ENCODE peak calls at places on chromosomes 16 and 17, in four cellular contexts. One of them, this sample, is unnamed.

GRCh38 chr16:50667497-50668367 is 13.4 kb downstream of the SNX20 start:
- DNase-seq in tibial artery: no peak
- DNase-seq in ascending aorta: no peak
- DNase-seq in neural progenitor cell: no peak
- DNase-seq in this sample: no peak

GRCh38 chr17:67096609-67097008 is 52.3 kb downstream of the CACNG1 start:
- DNase-seq in tibial artery: no peak
- DNase-seq in ascending aorta: no peak
- DNase-seq in neural progenitor cell: no peak
- DNase-seq in this sample: no peak

GRCh38 chr17:51833045-51833444 is 325.5 kb downstream of the CA10 start:
- DNase-seq in ascending aorta: no peak
- DNase-seq in tibial artery: no peak
- DNase-seq in neural progenitor cell: peak
- DNase-seq in this sample: no peak

GRCh38 chr17:63082273-63082861 is 116.3 kb downstream of the TANC2 start:
- DNase-seq in tibial artery: no peak
- DNase-seq in neural progenitor cell: no peak
- DNase-seq in ascending aorta: no peak
- DNase-seq in this sample: no peak

GRCh38 chr17:42748202-42748905 is 3.5 kb upstream of the EZH1 start:
- DNase-seq in ascending aorta: no peak
- DNase-seq in neural progenitor cell: no peak
- DNase-seq in tibial artery: no peak
- DNase-seq in this sample: no peak

GRCh38 chr17:31535581-31535981 is 144.1 kb downstream of the RAB11FIP4 start:
- DNase-seq in tibial artery: no peak
- DNase-seq in ascending aorta: no peak
- DNase-seq in neural progenitor cell: no peak
- DNase-seq in this sample: no peak

GRCh38 chr17:32160526-32160925 is 18.2 kb downstream of the RHOT1 start:
- DNase-seq in ascending aorta: no peak
- DNase-seq in tibial artery: no peak
- DNase-seq in neural progenitor cell: no peak
- DNase-seq in this sample: no peak

GRCh38 chr17:77884019-77884418 is 74.5 kb upstream of the TNRC6C start:
- DNase-seq in tibial artery: no peak
- DNase-seq in ascending aorta: no peak
- DNase-seq in neural progenitor cell: peak
- DNase-seq in this sample: no peak

GRCh38 chr16:67030221-67030962 is 1.4 kb downstream of the CBFB start:
- DNase-seq in tibial artery: peak
- DNase-seq in neural progenitor cell: no peak
- DNase-seq in ascending aorta: peak
- DNase-seq in this sample: no peak

GRCh38 chr17:50056217-50056960 is 479 bp downstream of the ITGA3 start:
- DNase-seq in tibial artery: no peak
- DNase-seq in ascending aorta: peak
- DNase-seq in neural progenitor cell: peak
- DNase-seq in this sample: no peak

GRCh38 chr16:22417019-22417418 is 42.6 kb upstream of the CDR2 start:
- DNase-seq in neural progenitor cell: no peak
- DNase-seq in tibial artery: no peak
- DNase-seq in ascending aorta: no peak
- DNase-seq in this sample: no peak

GRCh38 chr17:1907818-1908698 is 78.3 kb downstream of the RPA1 start:
- DNase-seq in neural progenitor cell: peak
- DNase-seq in ascending aorta: no peak
- DNase-seq in tibial artery: no peak
- DNase-seq in this sample: no peak

GRCh38 chr17:41530062-41531048 is 2.2 kb upstream of the KRT19 start:
- DNase-seq in neural progenitor cell: no peak
- DNase-seq in tibial artery: no peak
- DNase-seq in ascending aorta: no peak
- DNase-seq in this sample: peak

GRCh38 chr17:77613181-77613580 is 345.3 kb upstream of the TNRC6C start:
- DNase-seq in ascending aorta: peak
- DNase-seq in neural progenitor cell: no peak
- DNase-seq in tibial artery: peak
- DNase-seq in this sample: no peak

GRCh38 chr17:30449480-30449879 is 27.7 kb upstream of the GOSR1 start:
- DNase-seq in tibial artery: peak
- DNase-seq in ascending aorta: no peak
- DNase-seq in neural progenitor cell: no peak
- DNase-seq in this sample: no peak

GRCh38 chr16:51465026-51465425 is 314.0 kb upstream of the SALL1 start:
- DNase-seq in ascending aorta: no peak
- DNase-seq in neural progenitor cell: no peak
- DNase-seq in tibial artery: no peak
- DNase-seq in this sample: no peak

GRCh38 chr16:30180741-30181140 is 2.7 kb upstream of the CORO1A start:
- DNase-seq in neural progenitor cell: no peak
- DNase-seq in tibial artery: no peak
- DNase-seq in ascending aorta: no peak
- DNase-seq in this sample: no peak

GRCh38 chr17:44030482-44030881 is 15.7 kb upstream of the TMEM101 start:
- DNase-seq in ascending aorta: no peak
- DNase-seq in tibial artery: no peak
- DNase-seq in neural progenitor cell: no peak
- DNase-seq in this sample: no peak

GRCh38 chr16:29877266-29877961 is 14.4 kb upstream of the CDIPT start:
- DNase-seq in tibial artery: no peak
- DNase-seq in ascending aorta: no peak
- DNase-seq in neural progenitor cell: peak
- DNase-seq in this sample: no peak

GRCh38 chr16:78815713-78816112 is 716.3 kb downstream of the WWOX start:
- DNase-seq in ascending aorta: no peak
- DNase-seq in tibial artery: no peak
- DNase-seq in neural progenitor cell: no peak
- DNase-seq in this sample: no peak

GRCh38 chr17:28758411-28759121 is 14.8 kb downstream of the TRAF4 start:
- DNase-seq in neural progenitor cell: no peak
- DNase-seq in ascending aorta: no peak
- DNase-seq in tibial artery: peak
- DNase-seq in this sample: no peak

GRCh38 chr16:77874347-77874746 is 86.0 kb downstream of the VAT1L start:
- DNase-seq in tibial artery: no peak
- DNase-seq in ascending aorta: no peak
- DNase-seq in neural progenitor cell: no peak
- DNase-seq in this sample: no peak

GRCh38 chr17:16428098-16428882 is 12.9 kb downstream of the TRPV2 start:
- DNase-seq in ascending aorta: no peak
- DNase-seq in neural progenitor cell: peak
- DNase-seq in tibial artery: no peak
- DNase-seq in this sample: no peak

GRCh38 chr17:42111901-42112551 is 488 bp downstream of the DHX58 start:
- DNase-seq in ascending aorta: no peak
- DNase-seq in neural progenitor cell: no peak
- DNase-seq in tibial artery: peak
- DNase-seq in this sample: no peak

GRCh38 chr17:68431661-68432071 is 25.6 kb downstream of the WIPI1 start:
- DNase-seq in neural progenitor cell: peak
- DNase-seq in ascending aorta: no peak
- DNase-seq in tibial artery: peak
- DNase-seq in this sample: no peak

GRCh38 chr16:10136916-10137315 is 45.3 kb downstream of the GRIN2A start:
- DNase-seq in tibial artery: no peak
- DNase-seq in neural progenitor cell: peak
- DNase-seq in ascending aorta: no peak
- DNase-seq in this sample: no peak

GRCh38 chr17:66945451-66945850 is 19.1 kb upstream of the CACNG4 start:
- DNase-seq in tibial artery: no peak
- DNase-seq in neural progenitor cell: no peak
- DNase-seq in ascending aorta: no peak
- DNase-seq in this sample: peak

GRCh38 chr16:56228476-56228875 is 37.2 kb downstream of the GNAO1 start:
- DNase-seq in neural progenitor cell: no peak
- DNase-seq in tibial artery: no peak
- DNase-seq in ascending aorta: no peak
- DNase-seq in this sample: no peak

GRCh38 chr17:17018612-17019429 is 23.4 kb upstream of the MPRIP start:
- DNase-seq in neural progenitor cell: no peak
- DNase-seq in ascending aorta: no peak
- DNase-seq in tibial artery: no peak
- DNase-seq in this sample: no peak

GRCh38 chr17:7886227-7887037 is 2.2 kb upstream of the CHD3 start:
- DNase-seq in neural progenitor cell: peak
- DNase-seq in ascending aorta: no peak
- DNase-seq in tibial artery: no peak
- DNase-seq in this sample: no peak
- TF ChIP-seq CTCF in neural progenitor cell: peak
- TF ChIP-seq CTCF in ascending aorta: no peak
- TF ChIP-seq CTCF in tibial artery: no peak
- TF ChIP-seq CTCF in this sample: no peak

GRCh38 chr16:85978291-85978775 is 79.4 kb downstream of the IRF8 start:
- DNase-seq in neural progenitor cell: no peak
- DNase-seq in ascending aorta: no peak
- DNase-seq in tibial artery: no peak
- DNase-seq in this sample: no peak

GRCh38 chr16:85980686-85981085 is 81.7 kb downstream of the IRF8 start:
- DNase-seq in tibial artery: no peak
- DNase-seq in ascending aorta: no peak
- DNase-seq in neural progenitor cell: no peak
- DNase-seq in this sample: no peak

GRCh38 chr16:85981826-85982562 is 83.0 kb downstream of the IRF8 start:
- DNase-seq in tibial artery: no peak
- DNase-seq in ascending aorta: no peak
- DNase-seq in neural progenitor cell: peak
- DNase-seq in this sample: no peak

GRCh38 chr16:85978976-85979375 is 80.0 kb downstream of the IRF8 start:
- DNase-seq in ascending aorta: no peak
- DNase-seq in neural progenitor cell: no peak
- DNase-seq in tibial artery: no peak
- DNase-seq in this sample: no peak

GRCh38 chr16:85979605-85980004 is 80.6 kb downstream of the IRF8 start:
- DNase-seq in ascending aorta: no peak
- DNase-seq in neural progenitor cell: no peak
- DNase-seq in tibial artery: no peak
- DNase-seq in this sample: no peak
- TF ChIP-seq CTCF in ascending aorta: no peak
- TF ChIP-seq CTCF in neural progenitor cell: peak
- TF ChIP-seq CTCF in tibial artery: no peak
- TF ChIP-seq CTCF in this sample: no peak

GRCh38 chr16:58638148-58639036 is 8.8 kb upstream of the CNOT1 start:
- DNase-seq in neural progenitor cell: peak
- DNase-seq in ascending aorta: no peak
- DNase-seq in tibial artery: peak
- DNase-seq in this sample: no peak
- TF ChIP-seq CTCF in neural progenitor cell: peak
- TF ChIP-seq CTCF in ascending aorta: peak
- TF ChIP-seq CTCF in tibial artery: peak
- TF ChIP-seq CTCF in this sample: no peak

DNA sequence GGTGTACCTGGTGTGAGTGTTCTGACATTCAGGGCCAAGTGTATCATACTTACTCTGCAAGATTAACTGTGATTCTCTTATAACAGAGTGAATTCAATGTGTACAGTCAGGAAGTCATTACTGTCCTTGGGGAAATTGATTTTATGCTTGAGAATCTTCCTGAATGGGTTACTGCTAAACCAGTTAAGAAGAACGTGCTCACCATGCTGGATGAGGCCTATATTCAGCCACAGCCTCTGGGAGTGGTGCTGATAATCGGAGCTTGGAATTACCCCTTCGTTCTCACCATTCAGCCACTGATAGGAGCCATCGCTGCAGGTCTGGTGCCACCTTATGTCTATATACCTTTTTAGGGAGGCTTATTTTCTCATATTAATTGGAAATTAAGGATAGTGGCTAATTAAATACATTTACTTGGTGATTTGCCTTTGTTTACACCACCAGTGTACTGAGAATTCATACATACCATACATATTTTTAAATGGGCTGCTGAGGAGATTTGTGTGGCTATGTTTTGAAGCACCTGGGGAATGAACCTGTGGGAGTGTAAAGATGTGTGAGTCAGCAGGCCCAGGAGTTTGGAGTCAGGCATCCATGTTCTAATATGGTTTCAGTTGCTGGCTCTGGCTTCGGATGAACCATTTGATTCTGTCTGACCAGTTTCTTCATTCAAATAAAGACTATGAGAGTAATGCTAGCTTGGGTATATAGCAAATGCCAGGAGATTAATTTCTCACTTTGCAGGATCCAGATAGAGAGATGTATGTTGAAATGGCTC is 3.1 kb downstream of the ALDH3A2 start:
- DNase-seq in neural progenitor cell: no peak
- DNase-seq in tibial artery: no peak
- DNase-seq in ascending aorta: no peak
- DNase-seq in this sample: no peak
- TF ChIP-seq CTCF in neural progenitor cell: no peak
- TF ChIP-seq CTCF in tibial artery: no peak
- TF ChIP-seq CTCF in ascending aorta: no peak
- TF ChIP-seq CTCF in this sample: no peak

GRCh38 chr16:31298958-31299357 is 39.2 kb downstream of the ITGAM start:
- DNase-seq in tibial artery: no peak
- DNase-seq in neural progenitor cell: no peak
- DNase-seq in ascending aorta: no peak
- DNase-seq in this sample: no peak
- TF ChIP-seq CTCF in tibial artery: no peak
- TF ChIP-seq CTCF in neural progenitor cell: peak
- TF ChIP-seq CTCF in ascending aorta: no peak
- TF ChIP-seq CTCF in this sample: no peak